ENCODE peak calls at places on chromosome 11, in ten cellular contexts. L is suprapubic skin, H is colonic mucosa, T is endodermal cell, I is pancreas, J is body of pancreas, P is astrocyte, D is AG09309, A is astrocyte of the spinal cord, R is hepatocyte. F is an unnamed sample.

GRCh38 chr11:92495107-92495793 is 270.6 kb downstream of the FAT3 start:
- DNase-seq in H (no peak), I (peak), A (no peak), R (peak), D (no peak), T (no peak), J (peak), L (no peak), P (no peak), F (no peak)

GRCh38 chr11:6333112-6333511 is 12.8 kb upstream of the CAVIN3 start:
- DNase-seq in I (no peak), J (no peak), P (no peak), D (no peak), T (no peak), A (no peak), R (no peak), H (no peak), L (no peak), F (no peak)

GRCh38 chr11:96279421-96280290 is 63.3 kb downstream of the MAML2 start:
- DNase-seq in T (no peak), P (peak), L (no peak), A (peak), R (no peak), H (peak), J (no peak), D (no peak), I (no peak), F (peak)

GRCh38 chr11:6992457-6993431 is 27.4 kb downstream of the ZNF214 start:
- DNase-seq in D (peak), P (peak), R (peak), I (no peak), T (no peak), L (no peak), A (peak), J (no peak), H (no peak), F (peak)

GRCh38 chr11:62671272-62671603 is 235 bp upstream of the UQCC3 start:
- DNase-seq in J (no peak), R (no peak), I (no peak), A (no peak), P (no peak), T (no peak), L (no peak), D (no peak), H (no peak), F (peak)

GRCh38 chr11:78907636-78908035 is 333.0 kb upstream of the NARS2 start:
- DNase-seq in J (no peak), D (no peak), R (peak), L (no peak), H (no peak), I (no peak), A (no peak), T (no peak), P (no peak), F (no peak)

GRCh38 chr11:10294289-10294953 is 402 bp upstream of the SBF2 start:
- DNase-seq in D (no peak), A (peak), P (no peak), T (peak), L (peak), I (peak), J (peak), R (peak), H (peak), F (peak)

GRCh38 chr11:29282088-29282487 is 734.7 kb downstream of the KCNA4 start:
- DNase-seq in D (peak), A (peak), I (no peak), H (no peak), T (no peak), R (peak), P (peak), L (no peak), J (no peak), F (peak)

GRCh38 chr11:30149998-30150397 is 80.8 kb upstream of the FSHB start:
- DNase-seq in H (no peak), J (no peak), P (no peak), L (no peak), D (no peak), R (no peak), I (no peak), T (no peak), A (no peak), F (no peak)

GRCh38 chr11:103317118-103317517 is 207.9 kb downstream of the DYNC2H1 start:
- DNase-seq in L (no peak), D (no peak), P (peak), T (no peak), A (no peak), I (no peak), J (no peak), R (no peak), H (no peak), F (no peak)

GRCh38 chr11:71931245-71931602 is 2.4 kb downstream of the RNF121 start:
- DNase-seq in R (no peak), P (peak), A (peak), L (no peak), J (no peak), D (no peak), T (no peak), I (no peak), H (no peak), F (peak)

GRCh38 chr11:8906629-8907028 is 4.4 kb upstream of the AKIP1 start:
- DNase-seq in D (peak), R (no peak), L (no peak), A (peak), J (no peak), T (no peak), H (no peak), I (no peak), P (peak), F (peak)

GRCh38 chr11:123183391-123184099 is 11.5 kb downstream of the CLMP start:
- DNase-seq in T (no peak), R (no peak), H (no peak), P (peak), D (no peak), I (no peak), A (no peak), L (no peak), J (no peak), F (no peak)

DNA sequence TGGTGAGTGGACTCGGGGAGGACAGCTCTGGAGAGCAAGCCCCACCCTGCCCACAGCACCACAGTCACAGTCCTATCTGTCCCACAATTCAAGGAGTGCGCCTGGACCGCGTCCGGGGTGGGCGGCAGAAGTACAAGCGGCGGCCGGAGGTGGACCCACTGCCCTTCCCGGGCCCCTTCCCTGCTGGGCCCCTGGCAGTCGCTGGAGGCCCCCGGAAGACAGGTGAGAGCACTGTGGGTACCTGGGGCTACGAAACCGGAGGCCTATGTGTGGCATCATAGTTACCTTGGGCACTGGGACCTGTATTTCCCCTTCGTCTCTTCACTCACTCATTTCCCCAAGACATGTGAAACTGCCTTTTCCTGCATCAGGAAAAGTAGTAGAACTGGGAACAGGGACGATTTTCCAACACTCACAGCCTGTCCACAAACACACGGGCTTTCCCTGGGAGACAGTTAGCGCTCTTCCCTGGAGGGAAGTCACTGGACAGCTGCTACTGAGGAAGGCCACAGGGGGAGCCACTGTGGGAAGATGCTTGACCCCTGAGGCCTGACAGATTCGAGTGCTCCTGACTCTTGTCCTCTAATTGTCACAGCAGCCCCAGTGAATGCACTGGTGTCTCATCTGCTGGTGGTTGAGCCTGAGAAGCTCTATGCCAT is 3.1 kb downstream of the TRMT112 start:
- DNase-seq in R (peak), D (no peak), P (no peak), H (no peak), J (no peak), T (no peak), A (no peak), L (no peak), I (no peak), F (no peak)
- TF ChIP-seq CTCF in R (no peak), D (peak), P (no peak), H (no peak), J (no peak), T (peak), A (peak), L (no peak), I (no peak), F (peak)

GRCh38 chr11:2687223-2687530 is 12.6 kb downstream of the KCNQ1OT1 start:
- DNase-seq in A (no peak), P (no peak), I (no peak), J (peak), L (peak), H (no peak), D (no peak), T (peak), R (no peak), F (no peak)

GRCh38 chr11:2689551-2690260 is 10.1 kb downstream of the KCNQ1OT1 start:
- DNase-seq in A (no peak), R (no peak), J (peak), P (no peak), D (no peak), H (no peak), L (peak), I (no peak), T (peak), F (no peak)

GRCh38 chr11:2687782-2688191 is 12.0 kb downstream of the KCNQ1OT1 start:
- DNase-seq in R (no peak), J (peak), I (no peak), P (no peak), L (peak), A (no peak), D (no peak), H (no peak), T (peak), F (no peak)

GRCh38 chr11:2690261-2690575 is 9.6 kb downstream of the KCNQ1OT1 start:
- DNase-seq in H (no peak), I (no peak), R (no peak), J (peak), D (no peak), A (no peak), T (peak), P (no peak), L (no peak), F (no peak)

GRCh38 chr11:2688381-2689231 is 11.2 kb downstream of the KCNQ1OT1 start:
- DNase-seq in J (peak), L (peak), A (no peak), I (no peak), D (no peak), H (no peak), R (no peak), T (peak), P (no peak), F (no peak)
- TF ChIP-seq CTCF in J (no peak), L (no peak), A (no peak), I (no peak), D (no peak), H (no peak), R (no peak), T (no peak), P (no peak), F (no peak)

GRCh38 chr11:131914299-131914902 is 544.0 kb downstream of the NTM start:
- DNase-seq in H (no peak), L (no peak), D (no peak), P (no peak), I (no peak), R (no peak), J (no peak), T (no peak), A (peak), F (no peak)
- TF ChIP-seq CTCF in H (no peak), L (no peak), D (peak), P (peak), I (no peak), R (peak), J (peak), T (peak), A (peak), F (peak)

GRCh38 chr11:13278620-13279486 is 1.3 kb downstream of the BMAL1 start:
- DNase-seq in J (peak), P (no peak), D (no peak), T (peak), H (no peak), I (no peak), L (no peak), R (peak), A (no peak), F (no peak)

GRCh38 chr11:13276454-13276851 is 1.1 kb upstream of the BMAL1 start:
- DNase-seq in A (no peak), H (peak), T (no peak), I (no peak), P (no peak), D (no peak), J (no peak), L (no peak), R (no peak), F (no peak)

GRCh38 chr11:13279487-13279834 is 1.9 kb downstream of the BMAL1 start:
- DNase-seq in P (no peak), D (no peak), R (no peak), A (no peak), T (no peak), L (no peak), J (no peak), I (no peak), H (no peak), F (no peak)

GRCh38 chr11:13277719-13278619 is at the start of gene BMAL1:
- DNase-seq in T (peak), R (peak), A (peak), I (no peak), P (no peak), J (no peak), L (peak), H (peak), D (no peak), F (no peak)

GRCh38 chr11:13276852-13277718 is 505 bp upstream of the BMAL1 start:
- DNase-seq in L (peak), A (peak), H (peak), J (peak), I (peak), R (peak), P (peak), D (peak), T (peak), F (peak)
- TF ChIP-seq CTCF in L (no peak), A (no peak), H (no peak), J (no peak), I (no peak), R (no peak), P (no peak), D (no peak), T (no peak), F (no peak)

DNA sequence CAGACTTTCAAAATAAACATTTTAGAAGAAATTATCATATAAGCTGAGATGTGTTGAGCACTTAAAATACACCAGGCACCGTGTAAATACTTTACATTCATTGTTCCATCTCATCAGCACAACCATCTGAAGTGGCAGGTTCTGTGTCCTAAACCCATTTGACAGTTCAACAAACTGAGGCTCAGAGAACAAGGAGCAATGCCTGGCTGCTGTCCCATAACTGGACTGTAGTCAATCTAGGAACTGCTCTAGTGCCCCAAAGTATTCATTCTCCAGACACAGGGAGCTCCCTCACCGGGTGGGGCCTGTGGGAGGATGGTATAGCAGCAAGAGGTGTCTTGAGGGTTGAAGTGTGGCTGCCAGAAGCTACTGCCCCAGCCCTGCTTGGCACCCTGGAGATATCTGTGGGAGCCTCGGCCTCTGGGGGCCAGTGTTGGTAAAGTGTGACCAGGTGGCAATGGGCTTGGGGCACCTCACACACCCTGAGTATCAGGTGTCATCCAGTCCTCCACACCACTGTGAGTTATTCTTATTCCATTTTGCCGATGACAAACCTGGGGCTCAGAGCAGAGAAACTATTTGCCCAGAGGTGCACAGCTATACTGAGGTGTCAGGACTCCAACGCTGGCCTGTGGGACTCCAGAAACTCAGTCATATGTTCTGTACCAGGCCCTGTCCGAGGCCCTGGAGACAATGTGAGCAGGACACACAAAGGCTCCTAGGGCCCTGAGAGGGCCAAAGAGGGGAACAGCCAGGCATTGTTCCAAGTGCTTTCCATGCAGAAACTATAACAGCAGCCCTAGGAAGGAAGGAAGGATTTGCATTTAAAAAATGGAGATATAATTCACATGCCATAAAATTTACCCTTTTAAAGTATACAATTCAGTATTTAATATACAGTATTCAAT is 45.9 kb upstream of the KLHL35 start:
- DNase-seq in R (no peak), T (no peak), I (no peak), L (no peak), J (no peak), A (no peak), H (no peak), P (no peak), D (no peak), F (no peak)
- TF ChIP-seq CTCF in R (no peak), T (no peak), I (no peak), L (no peak), J (no peak), A (no peak), H (no peak), P (no peak), D (no peak), F (no peak)

GRCh38 chr11:47986742-47987141 is 6.4 kb downstream of the PTPRJ start:
- DNase-seq in R (peak), A (no peak), J (no peak), L (no peak), D (no peak), T (no peak), I (no peak), P (no peak), H (no peak), F (no peak)

GRCh38 chr11:47986219-47986618 is 5.9 kb downstream of the PTPRJ start:
- DNase-seq in A (no peak), P (no peak), D (no peak), J (no peak), R (no peak), I (no peak), L (no peak), T (no peak), H (no peak), F (no peak)

GRCh38 chr11:47989779-47990178 is 9.4 kb downstream of the PTPRJ start:
- DNase-seq in T (no peak), I (no peak), J (no peak), A (no peak), R (no peak), P (no peak), D (no peak), L (no peak), H (no peak), F (no peak)

GRCh38 chr11:47987781-47988180 is 7.4 kb downstream of the PTPRJ start:
- DNase-seq in P (no peak), D (no peak), H (peak), L (no peak), A (no peak), I (peak), R (no peak), T (no peak), J (no peak), F (no peak)

DNA sequence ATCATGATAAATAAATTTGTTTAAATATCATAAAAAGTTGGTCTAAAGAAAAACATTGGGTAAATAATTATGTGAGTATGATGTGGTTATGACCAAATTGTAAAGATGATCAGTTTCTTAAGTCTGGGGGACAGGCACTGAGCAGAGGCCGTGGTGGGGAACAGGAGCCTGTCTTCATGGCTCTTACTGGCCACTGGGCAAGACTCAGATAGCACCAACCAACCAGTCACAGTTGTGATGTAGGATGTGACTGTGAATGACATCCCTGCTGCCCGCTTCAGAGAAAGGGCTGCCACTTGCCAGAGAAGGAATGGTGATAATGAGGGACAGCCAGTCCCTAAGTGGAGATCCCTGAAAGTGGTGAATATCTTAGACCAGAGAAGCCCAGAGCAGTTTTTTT is 7.0 kb downstream of the PTPRJ start:
- DNase-seq in T (no peak), L (no peak), I (no peak), J (no peak), H (peak), D (no peak), R (no peak), A (no peak), P (no peak), F (no peak)
- TF ChIP-seq CTCF in T (no peak), L (no peak), I (no peak), J (no peak), H (no peak), D (no peak), R (no peak), A (no peak), P (no peak), F (no peak)

DNA sequence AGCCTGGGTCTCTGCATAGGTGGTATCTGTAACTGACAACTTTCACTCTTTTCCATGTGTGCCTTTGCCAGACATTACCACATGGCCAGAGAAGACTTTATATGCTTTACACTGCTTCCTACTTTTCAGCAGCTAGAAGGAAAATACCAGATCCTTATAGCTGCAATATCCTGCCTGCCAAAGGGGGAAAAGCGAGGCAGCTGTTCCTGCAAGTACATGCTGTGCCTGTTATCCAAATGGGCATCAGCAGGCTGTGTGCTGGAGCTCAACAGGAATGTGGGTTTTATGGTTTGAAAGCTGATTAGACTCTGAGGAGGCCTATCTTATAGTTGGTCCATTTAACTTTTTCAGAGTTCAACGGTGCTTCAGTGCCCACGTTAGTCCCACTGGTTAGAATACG is 547.1 kb downstream of the RAB38 start:
- DNase-seq in P (no peak), H (no peak), J (no peak), T (peak), I (no peak), L (no peak), D (no peak), A (no peak), R (peak), F (no peak)
- TF ChIP-seq CTCF in P (no peak), H (no peak), J (no peak), T (peak), I (no peak), L (no peak), D (no peak), A (no peak), R (no peak), F (no peak)

GRCh38 chr11:66267379-66268209 is 845 bp upstream of the RAB1B start:
- DNase-seq in T (peak), I (peak), L (peak), P (peak), A (peak), H (peak), D (no peak), R (peak), J (peak), F (peak)

GRCh38 chr11:66268210-66268952 is at the start of gene RAB1B:
- DNase-seq in I (peak), H (peak), L (peak), P (peak), D (peak), R (peak), T (peak), A (peak), J (peak), F (peak)

GRCh38 chr11:66271816-66272215 is 3.4 kb downstream of the RAB1B start:
- DNase-seq in H (no peak), J (no peak), R (no peak), D (no peak), A (no peak), I (no peak), T (no peak), P (no peak), L (no peak), F (no peak)

GRCh38 chr11:66267039-66267378 is 1.4 kb upstream of the RAB1B start:
- DNase-seq in J (no peak), H (no peak), A (no peak), D (no peak), L (no peak), R (no peak), T (no peak), I (no peak), P (no peak), F (no peak)

GRCh38 chr11:66268953-66269906 is 791 bp downstream of the RAB1B start:
- DNase-seq in T (peak), D (no peak), J (no peak), L (no peak), H (no peak), P (peak), R (peak), I (no peak), A (peak), F (no peak)
- TF ChIP-seq CTCF in T (peak), D (peak), J (peak), L (no peak), H (peak), P (peak), R (peak), I (no peak), A (peak), F (peak)

F was measured in brain microvascular endothelial cell.